ENCODE peak calls at places on chromosomes 12 and 14, in seven cellular contexts. Y is pulmonary artery endothelial cell; R is activated CD4-positive, alpha-beta T cell treated with anti-CD3 and anti-CD28 coated beads, Interleukin-2, amount 10 ng/mL, durations not matched to agents 7 days and 5 days; W is T47D; A is NCI-H345; O is left ventricle myocardium inferior; N is H4. X is an unnamed sample.

GRCh38 chr12:59158066-59158465 is 237.8 kb upstream of the LRIG3 start:
- DNase-seq in Y (no peak), R (no peak), W (no peak), A (no peak), O (no peak), N (no peak), X (no peak)

GRCh38 chr12:119868992-119869391 is 8.1 kb downstream of the CIT start:
- DNase-seq in Y (no peak), R (no peak), W (no peak), A (no peak), O (no peak), N (no peak), X (no peak)

GRCh38 chr14:84228702-84229101 is 1301.2 kb upstream of the FLRT2 start:
- DNase-seq in Y (peak), R (no peak), W (no peak), A (no peak), O (no peak), N (no peak), X (no peak)

GRCh38 chr14:93764211-93764659 is 24.1 kb downstream of the PRIMA1 start:
- DNase-seq in Y (no peak), R (no peak), W (peak), A (no peak), O (peak), N (no peak), X (no peak)

GRCh38 chr12:111248221-111248620 is 120.7 kb downstream of the PHETA1 start:
- DNase-seq in Y (no peak), R (no peak), W (no peak), A (peak), O (no peak), N (no peak), X (no peak)

GRCh38 chr12:130335517-130336392 is 1.9 kb upstream of the PIWIL1 start:
- DNase-seq in Y (peak), R (peak), W (peak), A (peak), O (no peak), N (peak), X (no peak)

GRCh38 chr12:130873825-130874224 is 2.0 kb downstream of the RAN start:
- DNase-seq in Y (no peak), R (no peak), W (no peak), A (no peak), O (no peak), N (no peak), X (no peak)

GRCh38 chr14:29788093-29788492 is 139.6 kb downstream of the PRKD1 start:
- DNase-seq in Y (no peak), R (no peak), W (no peak), A (no peak), O (no peak), N (no peak), X (no peak)

GRCh38 chr14:105501504-105502291 is 10.7 kb downstream of the TEDC1 start:
- DNase-seq in Y (no peak), R (no peak), W (no peak), A (no peak), O (no peak), N (no peak), X (no peak)

GRCh38 chr14:54440037-54440436 is 1.1 kb downstream of the CNIH1 start:
- DNase-seq in Y (no peak), R (no peak), W (no peak), A (no peak), O (no peak), N (no peak), X (no peak)

GRCh38 chr12:24898185-24898584 is 50.7 kb downstream of the BCAT1 start:
- DNase-seq in Y (no peak), R (no peak), W (no peak), A (no peak), O (no peak), N (no peak), X (no peak)

GRCh38 chr12:121295123-121295745 is 1.3 kb downstream of the CAMKK2 start:
- DNase-seq in Y (no peak), R (peak), W (no peak), A (peak), O (no peak), N (no peak), X (no peak)

GRCh38 chr12:127964717-127965116 is 302.3 kb upstream of the TMEM132C start:
- DNase-seq in Y (no peak), R (no peak), W (no peak), A (no peak), O (no peak), N (peak), X (no peak)

GRCh38 chr14:32428149-32428548 is 99.1 kb downstream of the AKAP6 start:
- DNase-seq in Y (no peak), R (no peak), W (no peak), A (no peak), O (no peak), N (no peak), X (no peak)

GRCh38 chr14:64388533-64389243 is 535 bp downstream of the MTHFD1 start:
- DNase-seq in Y (no peak), R (no peak), W (no peak), A (peak), O (peak), N (no peak), X (peak)

GRCh38 chr14:85003805-85004204 is 526.1 kb upstream of the FLRT2 start:
- DNase-seq in Y (no peak), R (no peak), W (no peak), A (no peak), O (no peak), N (no peak), X (no peak)

GRCh38 chr12:107461222-107461980 is 224.2 kb upstream of the PWP1 start:
- DNase-seq in Y (no peak), R (no peak), W (no peak), A (peak), O (no peak), N (peak), X (no peak)

GRCh38 chr12:119829439-119829838 is 47.7 kb downstream of the CIT start:
- DNase-seq in Y (no peak), R (no peak), W (no peak), A (no peak), O (no peak), N (no peak), X (no peak)

GRCh38 chr14:54782803-54783659 is 119.6 kb downstream of the GCH1 start:
- DNase-seq in Y (no peak), R (no peak), W (no peak), A (no peak), O (no peak), N (no peak), X (no peak)

GRCh38 chr14:100424504-100425453 is 101.6 kb downstream of the SLC25A47 start:
- DNase-seq in Y (no peak), R (no peak), W (no peak), A (no peak), O (no peak), N (no peak), X (no peak)

GRCh38 chr14:69268223-69268622 is 8.3 kb downstream of the GALNT16 start:
- DNase-seq in Y (no peak), R (no peak), W (no peak), A (no peak), O (no peak), N (no peak), X (no peak)

GRCh38 chr12:11949738-11950403 is 120.9 kb upstream of the BCL2L14 start:
- DNase-seq in Y (no peak), R (no peak), W (no peak), A (peak), O (no peak), N (no peak), X (no peak)

GRCh38 chr12:70487440-70487839 is 121.3 kb downstream of the KCNMB4 start:
- DNase-seq in Y (no peak), R (no peak), W (no peak), A (no peak), O (no peak), N (no peak), X (no peak)

GRCh38 chr14:61051046-61051445 is 70.0 kb downstream of the SLC38A6 start:
- DNase-seq in Y (no peak), R (no peak), W (no peak), A (no peak), O (peak), N (no peak), X (no peak)

GRCh38 chr12:67827820-67828383 is 161.3 kb upstream of the IFNG-AS1 start:
- DNase-seq in Y (peak), R (no peak), W (no peak), A (no peak), O (no peak), N (peak), X (no peak)

GRCh38 chr14:32657081-32657480 is 281.6 kb upstream of the NPAS3 start:
- DNase-seq in Y (no peak), R (no peak), W (no peak), A (no peak), O (no peak), N (peak), X (no peak)

GRCh38 chr14:91511014-91511466 is 930 bp upstream of the PPP4R3A start:
- DNase-seq in Y (no peak), R (no peak), W (no peak), A (no peak), O (no peak), N (peak), X (no peak)

GRCh38 chr14:30165255-30165654 is 237.6 kb upstream of the PRKD1 start:
- DNase-seq in Y (no peak), R (no peak), W (no peak), A (no peak), O (no peak), N (no peak), X (no peak)

X was measured in CD4-positive, alpha-beta memory T cell.